ENCODE peak calls at places on chromosomes 7 and 10, in nine cellular contexts. One of them, this sample, is unnamed.

GRCh38 chr10:35896011-35896410 is 253.9 kb upstream of the FZD8 start:
- DNase-seq in AG10803: peak; percentile 84
- DNase-seq in nucleus accumbens: no peak
- DNase-seq in iris pigment epithelial cell: peak; percentile 82
- DNase-seq in EL: peak; percentile 75
- DNase-seq in GM23338: no peak
- DNase-seq in GM13977: no peak
- DNase-seq in stimulated activated CD8-positive, alpha-beta memory T cell treated with anti-CD3 and anti-CD28 coated beads, Interleukin-4, amount 100 ng/mL, for 48 hours: no peak
- DNase-seq in amniotic epithelial cell: peak; percentile 93
- DNase-seq in this sample: no peak

GRCh38 chr10:132624847-132625839 is 87.6 kb downstream of the INPP5A start:
- DNase-seq in EL: no peak
- DNase-seq in GM13977: no peak
- DNase-seq in AG10803: peak; percentile 13
- DNase-seq in GM23338: no peak
- DNase-seq in iris pigment epithelial cell: no peak
- DNase-seq in nucleus accumbens: no peak
- DNase-seq in amniotic epithelial cell: no peak
- DNase-seq in stimulated activated CD8-positive, alpha-beta memory T cell treated with anti-CD3 and anti-CD28 coated beads, Interleukin-4, amount 100 ng/mL, for 48 hours: no peak
- DNase-seq in this sample: no peak

GRCh38 chr7:29372351-29372931 is 177.9 kb downstream of the CHN2 start:
- DNase-seq in nucleus accumbens: no peak
- DNase-seq in amniotic epithelial cell: no peak
- DNase-seq in GM13977: no peak
- DNase-seq in EL: no peak
- DNase-seq in GM23338: no peak
- DNase-seq in AG10803: no peak
- DNase-seq in iris pigment epithelial cell: no peak
- DNase-seq in stimulated activated CD8-positive, alpha-beta memory T cell treated with anti-CD3 and anti-CD28 coated beads, Interleukin-4, amount 100 ng/mL, for 48 hours: no peak
- DNase-seq in this sample: no peak

GRCh38 chr7:2904202-2904601 is 60.1 kb upstream of the GNA12 start:
- DNase-seq in AG10803: no peak
- DNase-seq in iris pigment epithelial cell: no peak
- DNase-seq in GM23338: no peak
- DNase-seq in GM13977: no peak
- DNase-seq in stimulated activated CD8-positive, alpha-beta memory T cell treated with anti-CD3 and anti-CD28 coated beads, Interleukin-4, amount 100 ng/mL, for 48 hours: no peak
- DNase-seq in EL: no peak
- DNase-seq in nucleus accumbens: no peak
- DNase-seq in amniotic epithelial cell: no peak
- DNase-seq in this sample: no peak

GRCh38 chr10:787933-788651 is 98.6 kb upstream of the DIP2C start:
- DNase-seq in GM23338: no peak
- DNase-seq in EL: peak; percentile 60
- DNase-seq in GM13977: no peak
- DNase-seq in amniotic epithelial cell: peak; percentile 58
- DNase-seq in stimulated activated CD8-positive, alpha-beta memory T cell treated with anti-CD3 and anti-CD28 coated beads, Interleukin-4, amount 100 ng/mL, for 48 hours: no peak
- DNase-seq in AG10803: peak; percentile 25
- DNase-seq in iris pigment epithelial cell: peak; percentile 55
- DNase-seq in nucleus accumbens: no peak
- DNase-seq in this sample: no peak

GRCh38 chr10:98446121-98446655 is 547 bp downstream of the HPS1 start:
- DNase-seq in AG10803: peak; percentile 42
- DNase-seq in GM23338: peak; percentile 64
- DNase-seq in nucleus accumbens: no peak
- DNase-seq in amniotic epithelial cell: peak; percentile 20
- DNase-seq in EL: peak; percentile 52
- DNase-seq in GM13977: peak; percentile 48
- DNase-seq in iris pigment epithelial cell: peak; percentile 40
- DNase-seq in stimulated activated CD8-positive, alpha-beta memory T cell treated with anti-CD3 and anti-CD28 coated beads, Interleukin-4, amount 100 ng/mL, for 48 hours: peak; percentile 63
- DNase-seq in this sample: no peak

GRCh38 chr7:137469858-137470257 is 126.3 kb upstream of the PTN start:
- DNase-seq in GM13977: no peak
- DNase-seq in amniotic epithelial cell: no peak
- DNase-seq in stimulated activated CD8-positive, alpha-beta memory T cell treated with anti-CD3 and anti-CD28 coated beads, Interleukin-4, amount 100 ng/mL, for 48 hours: no peak
- DNase-seq in iris pigment epithelial cell: no peak
- DNase-seq in nucleus accumbens: no peak
- DNase-seq in EL: no peak
- DNase-seq in AG10803: no peak
- DNase-seq in GM23338: no peak
- DNase-seq in this sample: no peak

GRCh38 chr7:137882261-137882668 is 35.5 kb upstream of the DGKI start:
- DNase-seq in iris pigment epithelial cell: peak; percentile 100
- DNase-seq in GM13977: peak; percentile 70
- DNase-seq in stimulated activated CD8-positive, alpha-beta memory T cell treated with anti-CD3 and anti-CD28 coated beads, Interleukin-4, amount 100 ng/mL, for 48 hours: peak; percentile 44
- DNase-seq in GM23338: no peak
- DNase-seq in EL: peak; percentile 99
- DNase-seq in nucleus accumbens: no peak
- DNase-seq in AG10803: peak; percentile 98
- DNase-seq in amniotic epithelial cell: peak; percentile 99
- DNase-seq in this sample: no peak

GRCh38 chr10:69007260-69007659 is 18.7 kb downstream of the KIFBP start:
- DNase-seq in nucleus accumbens: no peak
- DNase-seq in stimulated activated CD8-positive, alpha-beta memory T cell treated with anti-CD3 and anti-CD28 coated beads, Interleukin-4, amount 100 ng/mL, for 48 hours: no peak
- DNase-seq in amniotic epithelial cell: no peak
- DNase-seq in GM23338: no peak
- DNase-seq in GM13977: no peak
- DNase-seq in EL: no peak
- DNase-seq in iris pigment epithelial cell: no peak
- DNase-seq in AG10803: no peak
- DNase-seq in this sample: no peak

GRCh38 chr10:125159932-125160855 is at the start of gene CTBP2:
- DNase-seq in amniotic epithelial cell: peak; percentile 43
- DNase-seq in GM13977: peak; percentile 51
- DNase-seq in GM23338: peak; percentile 75
- DNase-seq in nucleus accumbens: peak; percentile 42
- DNase-seq in iris pigment epithelial cell: peak; percentile 49
- DNase-seq in AG10803: peak; percentile 44
- DNase-seq in stimulated activated CD8-positive, alpha-beta memory T cell treated with anti-CD3 and anti-CD28 coated beads, Interleukin-4, amount 100 ng/mL, for 48 hours: no peak
- DNase-seq in EL: peak; percentile 67
- DNase-seq in this sample: no peak

GRCh38 chr10:33126742-33127141 is 168.7 kb upstream of the ITGB1 start:
- DNase-seq in GM13977: no peak
- DNase-seq in GM23338: no peak
- DNase-seq in nucleus accumbens: no peak
- DNase-seq in AG10803: no peak
- DNase-seq in iris pigment epithelial cell: no peak
- DNase-seq in stimulated activated CD8-positive, alpha-beta memory T cell treated with anti-CD3 and anti-CD28 coated beads, Interleukin-4, amount 100 ng/mL, for 48 hours: peak; percentile 56
- DNase-seq in EL: no peak
- DNase-seq in amniotic epithelial cell: no peak
- DNase-seq in this sample: no peak

GRCh38 chr10:93907049-93907448 is 13.3 kb downstream of the SLC35G1 start:
- DNase-seq in nucleus accumbens: no peak
- DNase-seq in iris pigment epithelial cell: no peak
- DNase-seq in GM23338: no peak
- DNase-seq in stimulated activated CD8-positive, alpha-beta memory T cell treated with anti-CD3 and anti-CD28 coated beads, Interleukin-4, amount 100 ng/mL, for 48 hours: no peak
- DNase-seq in amniotic epithelial cell: no peak
- DNase-seq in EL: no peak
- DNase-seq in GM13977: no peak
- DNase-seq in AG10803: no peak
- DNase-seq in this sample: no peak

GRCh38 chr10:114855776-114856543 is 34.4 kb downstream of the FHIP2A start:
- DNase-seq in GM13977: no peak
- DNase-seq in GM23338: no peak
- DNase-seq in AG10803: peak; percentile 8
- DNase-seq in EL: peak; percentile 71
- DNase-seq in nucleus accumbens: no peak
- DNase-seq in amniotic epithelial cell: peak; percentile 67
- DNase-seq in stimulated activated CD8-positive, alpha-beta memory T cell treated with anti-CD3 and anti-CD28 coated beads, Interleukin-4, amount 100 ng/mL, for 48 hours: no peak
- DNase-seq in iris pigment epithelial cell: peak; percentile 71
- DNase-seq in this sample: no peak

GRCh38 chr7:155604504-155604997 is 39.9 kb upstream of the RBM33 start:
- DNase-seq in nucleus accumbens: no peak
- DNase-seq in amniotic epithelial cell: no peak
- DNase-seq in stimulated activated CD8-positive, alpha-beta memory T cell treated with anti-CD3 and anti-CD28 coated beads, Interleukin-4, amount 100 ng/mL, for 48 hours: no peak
- DNase-seq in AG10803: no peak
- DNase-seq in EL: no peak
- DNase-seq in iris pigment epithelial cell: no peak
- DNase-seq in GM13977: no peak
- DNase-seq in GM23338: no peak
- DNase-seq in this sample: no peak

GRCh38 chr10:6729967-6730366 is 149.9 kb upstream of the PRKCQ start:
- DNase-seq in stimulated activated CD8-positive, alpha-beta memory T cell treated with anti-CD3 and anti-CD28 coated beads, Interleukin-4, amount 100 ng/mL, for 48 hours: no peak
- DNase-seq in EL: no peak
- DNase-seq in iris pigment epithelial cell: peak; percentile 11
- DNase-seq in AG10803: no peak
- DNase-seq in amniotic epithelial cell: peak; percentile 79
- DNase-seq in GM23338: no peak
- DNase-seq in nucleus accumbens: no peak
- DNase-seq in GM13977: no peak
- DNase-seq in this sample: no peak

GRCh38 chr7:138009350-138009653 is 7.4 kb upstream of the CREB3L2 start:
- DNase-seq in AG10803: no peak
- DNase-seq in iris pigment epithelial cell: no peak
- DNase-seq in GM13977: no peak
- DNase-seq in amniotic epithelial cell: no peak
- DNase-seq in EL: no peak
- DNase-seq in nucleus accumbens: no peak
- DNase-seq in stimulated activated CD8-positive, alpha-beta memory T cell treated with anti-CD3 and anti-CD28 coated beads, Interleukin-4, amount 100 ng/mL, for 48 hours: no peak
- DNase-seq in GM23338: no peak
- DNase-seq in this sample: no peak

GRCh38 chr10:65753532-65753931 is 1172.3 kb upstream of the LRRTM3 start:
- DNase-seq in GM23338: no peak
- DNase-seq in EL: no peak
- DNase-seq in stimulated activated CD8-positive, alpha-beta memory T cell treated with anti-CD3 and anti-CD28 coated beads, Interleukin-4, amount 100 ng/mL, for 48 hours: no peak
- DNase-seq in nucleus accumbens: no peak
- DNase-seq in amniotic epithelial cell: no peak
- DNase-seq in AG10803: no peak
- DNase-seq in GM13977: no peak
- DNase-seq in iris pigment epithelial cell: no peak
- DNase-seq in this sample: no peak

GRCh38 chr7:18177815-18178660 is 150.4 kb upstream of the PRPS1L1 start:
- DNase-seq in GM23338: no peak
- DNase-seq in iris pigment epithelial cell: peak; percentile 49
- DNase-seq in amniotic epithelial cell: peak; percentile 74
- DNase-seq in GM13977: peak; percentile 52
- DNase-seq in nucleus accumbens: no peak
- DNase-seq in EL: no peak
- DNase-seq in AG10803: no peak
- DNase-seq in stimulated activated CD8-positive, alpha-beta memory T cell treated with anti-CD3 and anti-CD28 coated beads, Interleukin-4, amount 100 ng/mL, for 48 hours: no peak
- DNase-seq in this sample: no peak

GRCh38 chr10:18294633-18295032 is 154.4 kb downstream of the CACNB2 start:
- DNase-seq in EL: no peak
- DNase-seq in iris pigment epithelial cell: no peak
- DNase-seq in nucleus accumbens: no peak
- DNase-seq in AG10803: no peak
- DNase-seq in amniotic epithelial cell: no peak
- DNase-seq in GM13977: no peak
- DNase-seq in stimulated activated CD8-positive, alpha-beta memory T cell treated with anti-CD3 and anti-CD28 coated beads, Interleukin-4, amount 100 ng/mL, for 48 hours: no peak
- DNase-seq in GM23338: peak; percentile 33
- DNase-seq in this sample: no peak

GRCh38 chr7:151740180-151740845 is 136.6 kb downstream of the PRKAG2 start:
- DNase-seq in EL: no peak
- DNase-seq in AG10803: no peak
- DNase-seq in iris pigment epithelial cell: no peak
- DNase-seq in nucleus accumbens: no peak
- DNase-seq in GM13977: no peak
- DNase-seq in stimulated activated CD8-positive, alpha-beta memory T cell treated with anti-CD3 and anti-CD28 coated beads, Interleukin-4, amount 100 ng/mL, for 48 hours: no peak
- DNase-seq in amniotic epithelial cell: no peak
- DNase-seq in GM23338: no peak
- DNase-seq in this sample: no peak

GRCh38 chr7:94095359-94096009 is 91.3 kb upstream of the BET1 start:
- DNase-seq in AG10803: no peak
- DNase-seq in EL: peak; percentile 17
- DNase-seq in nucleus accumbens: no peak
- DNase-seq in iris pigment epithelial cell: peak; percentile 31
- DNase-seq in stimulated activated CD8-positive, alpha-beta memory T cell treated with anti-CD3 and anti-CD28 coated beads, Interleukin-4, amount 100 ng/mL, for 48 hours: no peak
- DNase-seq in amniotic epithelial cell: no peak
- DNase-seq in GM23338: no peak
- DNase-seq in GM13977: no peak
- DNase-seq in this sample: no peak

GRCh38 chr10:112140110-112140755 is 43.3 kb downstream of the GPAM start:
- DNase-seq in GM23338: peak; percentile 95
- DNase-seq in amniotic epithelial cell: peak; percentile 58
- DNase-seq in stimulated activated CD8-positive, alpha-beta memory T cell treated with anti-CD3 and anti-CD28 coated beads, Interleukin-4, amount 100 ng/mL, for 48 hours: peak; percentile 86
- DNase-seq in iris pigment epithelial cell: peak; percentile 70
- DNase-seq in AG10803: peak; percentile 54
- DNase-seq in EL: peak; percentile 68
- DNase-seq in nucleus accumbens: peak; percentile 6
- DNase-seq in GM13977: peak; percentile 70
- DNase-seq in this sample: peak; percentile 17

GRCh38 chr10:79488870-79489269 is 23.5 kb upstream of the EIF5AL1 start:
- DNase-seq in amniotic epithelial cell: peak; percentile 19
- DNase-seq in AG10803: no peak
- DNase-seq in iris pigment epithelial cell: no peak
- DNase-seq in EL: no peak
- DNase-seq in stimulated activated CD8-positive, alpha-beta memory T cell treated with anti-CD3 and anti-CD28 coated beads, Interleukin-4, amount 100 ng/mL, for 48 hours: no peak
- DNase-seq in GM23338: no peak
- DNase-seq in GM13977: no peak
- DNase-seq in nucleus accumbens: no peak
- DNase-seq in this sample: no peak

GRCh38 chr10:4028838-4029583 is 244.0 kb upstream of the KLF6 start:
- DNase-seq in iris pigment epithelial cell: no peak
- DNase-seq in GM13977: no peak
- DNase-seq in AG10803: no peak
- DNase-seq in EL: no peak
- DNase-seq in stimulated activated CD8-positive, alpha-beta memory T cell treated with anti-CD3 and anti-CD28 coated beads, Interleukin-4, amount 100 ng/mL, for 48 hours: no peak
- DNase-seq in GM23338: no peak
- DNase-seq in amniotic epithelial cell: no peak
- DNase-seq in nucleus accumbens: no peak
- DNase-seq in this sample: no peak

GRCh38 chr10:103677486-103677885 is 177.9 kb downstream of the SH3PXD2A start:
- DNase-seq in nucleus accumbens: no peak
- DNase-seq in GM23338: no peak
- DNase-seq in amniotic epithelial cell: no peak
- DNase-seq in GM13977: no peak
- DNase-seq in iris pigment epithelial cell: no peak
- DNase-seq in stimulated activated CD8-positive, alpha-beta memory T cell treated with anti-CD3 and anti-CD28 coated beads, Interleukin-4, amount 100 ng/mL, for 48 hours: no peak
- DNase-seq in AG10803: no peak
- DNase-seq in EL: no peak
- DNase-seq in this sample: no peak

GRCh38 chr10:3136763-3137611 is 35.6 kb downstream of the PITRM1 start:
- DNase-seq in EL: peak; percentile 15
- DNase-seq in amniotic epithelial cell: no peak
- DNase-seq in AG10803: peak; percentile 75
- DNase-seq in stimulated activated CD8-positive, alpha-beta memory T cell treated with anti-CD3 and anti-CD28 coated beads, Interleukin-4, amount 100 ng/mL, for 48 hours: no peak
- DNase-seq in iris pigment epithelial cell: peak; percentile 70
- DNase-seq in GM13977: no peak
- DNase-seq in nucleus accumbens: no peak
- DNase-seq in GM23338: no peak
- DNase-seq in this sample: no peak